ENCODE peak calls at places on chromosomes 6 and 20, in four cellular contexts. N is NCI-H2171 treated with DMSO at 0.1 percent for 48 hours, O is SK-MEL-5, Y is AG04450. Z is an unnamed sample.

GRCh38 chr6:142474446-142475289 is 172.9 kb downstream of the ADGRG6 start:
- DNase-seq in N (peak; percentile 80), O (peak; percentile 77), Y (peak; percentile 44), Z (peak; percentile 30)

GRCh38 chr6:16487953-16488674 is 249.7 kb downstream of the GMPR start:
- DNase-seq in N (no peak), O (no peak), Y (no peak), Z (no peak)

GRCh38 chr6:25054469-25054868 is 118.7 kb upstream of the RIPOR2 start:
- DNase-seq in N (no peak), O (no peak), Y (peak; percentile 51), Z (peak; percentile 79)

GRCh38 chr6:106882601-106883518 is 91.7 kb downstream of the CD24 start:
- DNase-seq in N (no peak), O (no peak), Y (no peak), Z (no peak)

GRCh38 chr20:18394363-18394762 is 72.5 kb downstream of the DZANK1 start:
- DNase-seq in N (no peak), O (no peak), Y (no peak), Z (no peak)

GRCh38 chr20:46543033-46543432 is 7.4 kb downstream of the OCSTAMP start:
- DNase-seq in N (no peak), O (no peak), Y (no peak), Z (no peak)

GRCh38 chr6:33018904-33019303 is 9.5 kb upstream of the HLA-DOA start:
- DNase-seq in N (no peak), O (no peak), Y (no peak), Z (no peak)

GRCh38 chr6:111874030-111874425 is 776 bp upstream of the FYN start:
- DNase-seq in N (peak; percentile 66), O (no peak), Y (no peak), Z (no peak)

GRCh38 chr6:7252390-7252789 is 60.6 kb downstream of the SSR1 start:
- DNase-seq in N (no peak), O (no peak), Y (no peak), Z (no peak)

GRCh38 chr20:48128436-48128835 is 343.2 kb upstream of the SULF2 start:
- DNase-seq in N (no peak), O (no peak), Y (no peak), Z (no peak)

GRCh38 chr6:111600154-111600553 is 5.5 kb downstream of the TRAF3IP2 start:
- DNase-seq in N (no peak), O (no peak), Y (no peak), Z (no peak)

GRCh38 chr6:163248051-163248450 is 166.5 kb upstream of the QKI start:
- DNase-seq in N (no peak), O (no peak), Y (no peak), Z (peak; percentile 15)

GRCh38 chr20:57124346-57124745 is 142.1 kb downstream of the BMP7 start:
- DNase-seq in N (peak; percentile 19), O (no peak), Y (no peak), Z (no peak)

GRCh38 chr6:149897855-149898744 is at the start of gene RAET1E:
- DNase-seq in N (no peak), O (no peak), Y (no peak), Z (no peak)

GRCh38 chr20:50191065-50191565 is 485 bp downstream of the CEBPB start:
- DNase-seq in N (peak; percentile 51), O (peak; percentile 63), Y (no peak), Z (no peak)

GRCh38 chr6:163843194-163843593 is 428.7 kb downstream of the QKI start:
- DNase-seq in N (no peak), O (no peak), Y (no peak), Z (no peak)

GRCh38 chr6:101391772-101392560 is 1.5 kb upstream of the GRIK2 start:
- DNase-seq in N (no peak), O (peak; percentile 88), Y (no peak), Z (peak; percentile 95)

GRCh38 chr6:99353126-99353525 is 3.7 kb upstream of the FAXC start:
- DNase-seq in N (no peak), O (no peak), Y (peak; percentile 1), Z (no peak)

GRCh38 chr6:40672118-40672517 is 85.0 kb upstream of the LRFN2 start:
- DNase-seq in N (peak; percentile 22), O (peak; percentile 17), Y (no peak), Z (no peak)

GRCh38 chr6:72776456-72776855 is 154.6 kb downstream of the KCNQ5 start:
- DNase-seq in N (no peak), O (no peak), Y (no peak), Z (no peak)

GRCh38 chr6:106626485-106626884 is 2.8 kb downstream of the RTN4IP1 start:
- DNase-seq in N (peak; percentile 9), O (no peak), Y (no peak), Z (no peak)

GRCh38 chr6:3771407-3772011 is 20.0 kb upstream of the PXDC1 start:
- DNase-seq in N (no peak), O (no peak), Y (no peak), Z (no peak)

GRCh38 chr20:34989670-34990069 is 34.0 kb downstream of the MYH7B start:
- DNase-seq in N (no peak), O (no peak), Y (no peak), Z (no peak)

GRCh38 chr6:11851405-11851804 is 72.8 kb upstream of the ADTRP start:
- DNase-seq in N (no peak), O (no peak), Y (no peak), Z (no peak)

GRCh38 chr20:47233333-47234188 is 122.9 kb downstream of the ZMYND8 start:
- DNase-seq in N (no peak), O (peak; percentile 34), Y (no peak), Z (no peak)

GRCh38 chr20:34907616-34908469 is 31.4 kb downstream of the ACSS2 start:
- DNase-seq in N (peak; percentile 71), O (peak; percentile 94), Y (peak; percentile 61), Z (peak; percentile 97)

GRCh38 chr6:32114853-32115252 is 5.7 kb upstream of the TNXB start:
- DNase-seq in N (no peak), O (no peak), Y (no peak), Z (no peak)

Z was measured in COLO829.